ENCODE peak calls at places on chromosomes 5 and 9, in four cellular contexts. A is left ventricle myocardium inferior, X is K562, E is neural progenitor cell. S is an unnamed sample.

GRCh38 chr9:110156902-110157301 is 51.1 kb downstream of the C9orf152 start:
- DNase-seq in A (no peak), X (no peak), E (no peak), S (peak; percentile 88)

GRCh38 chr5:6365142-6365976 is 13.0 kb downstream of the MED10 start:
- DNase-seq in A (no peak), X (no peak), E (no peak), S (no peak)

GRCh38 chr5:158080112-158080511 is 221.2 kb upstream of the CLINT1 start:
- DNase-seq in A (no peak), X (no peak), E (peak; percentile 4), S (no peak)

GRCh38 chr9:107190031-107190935 is 92.8 kb upstream of the RAD23B start:
- DNase-seq in A (no peak), X (no peak), E (no peak), S (no peak)

GRCh38 chr9:135864447-135865049 is 42.8 kb downstream of the CAMSAP1 start:
- DNase-seq in A (peak; percentile 68), X (peak; percentile 73), E (peak; percentile 68), S (peak; percentile 65)

GRCh38 chr5:149133795-149134777 is 7.2 kb upstream of the ABLIM3 start:
- DNase-seq in A (peak; percentile 60), X (peak; percentile 22), E (no peak), S (no peak)

GRCh38 chr5:172680921-172681320 is 39.9 kb downstream of the NEURL1B start:
- DNase-seq in A (no peak), X (no peak), E (no peak), S (no peak)

GRCh38 chr9:87292449-87293191 is 205.0 kb upstream of the DAPK1 start:
- DNase-seq in A (no peak), X (no peak), E (no peak), S (no peak)

GRCh38 chr5:52989025-52989780 is at the start of gene ITGA2:
- DNase-seq in A (peak; percentile 44), X (peak; percentile 47), E (peak; percentile 69), S (peak; percentile 51)

GRCh38 chr5:40082313-40082712 is 597.4 kb upstream of the PTGER4 start:
- DNase-seq in A (no peak), X (no peak), E (no peak), S (no peak)

GRCh38 chr5:101728933-101729332 is 567.2 kb downstream of the SLCO4C1 start:
- DNase-seq in A (no peak), X (no peak), E (peak; percentile 34), S (no peak)

GRCh38 chr9:127684576-127684975 is 22.2 kb upstream of the CFAP157 start:
- DNase-seq in A (no peak), X (no peak), E (no peak), S (no peak)

GRCh38 chr5:107486489-107486888 is 184.2 kb downstream of the EFNA5 start:
- DNase-seq in A (no peak), X (no peak), E (no peak), S (peak; percentile 63)

GRCh38 chr5:1103505-1104326 is 8.1 kb downstream of the SLC12A7 start:
- DNase-seq in A (peak; percentile 88), X (peak; percentile 53), E (no peak), S (no peak)

GRCh38 chr5:42555797-42556196 is 132.6 kb downstream of the GHR start:
- DNase-seq in A (no peak), X (no peak), E (no peak), S (no peak)

GRCh38 chr9:127130661-127131538 is 8.5 kb upstream of the ANGPTL2 start:
- DNase-seq in A (peak; percentile 56), X (no peak), E (no peak), S (no peak)

GRCh38 chr5:31921852-31922305 is 252.2 kb downstream of the GOLPH3 start:
- DNase-seq in A (no peak), X (no peak), E (peak; percentile 49), S (no peak)

GRCh38 chr5:154493274-154493673 is 15.2 kb upstream of the HAND1 start:
- DNase-seq in A (no peak), X (no peak), E (peak; percentile 22), S (no peak)

GRCh38 chr9:101737705-101738565 is 512 bp downstream of the GRIN3A start:
- DNase-seq in A (peak; percentile 12), X (no peak), E (peak; percentile 77), S (no peak)

GRCh38 chr5:44860267-44860666 is 51.5 kb downstream of the MRPS30 start:
- DNase-seq in A (no peak), X (no peak), E (no peak), S (no peak)

GRCh38 chr5:142697356-142697807 is 11.5 kb upstream of the FGF1 start:
- DNase-seq in A (peak; percentile 67), X (no peak), E (no peak), S (no peak)

GRCh38 chr9:95494416-95495371 is 22.1 kb downstream of the PTCH1 start:
- DNase-seq in A (no peak), X (no peak), E (peak; percentile 65), S (peak; percentile 18)

GRCh38 chr5:179191506-179192184 is 131.5 kb downstream of the ZNF354C start:
- DNase-seq in A (no peak), X (no peak), E (no peak), S (no peak)

GRCh38 chr9:137194909-137195308 is 5.6 kb downstream of the TPRN start:
- DNase-seq in A (no peak), X (no peak), E (no peak), S (no peak)

GRCh38 chr5:36957953-36958559 is 81.5 kb downstream of the NIPBL start:
- DNase-seq in A (no peak), X (no peak), E (no peak), S (no peak)

GRCh38 chr9:84781431-84781830 is 111.9 kb downstream of the NTRK2 start:
- DNase-seq in A (no peak), X (no peak), E (peak; percentile 38), S (peak; percentile 4)

GRCh38 chr5:57302164-57302563 is 128.3 kb downstream of the GPBP1 start:
- DNase-seq in A (no peak), X (no peak), E (no peak), S (peak; percentile 85)

GRCh38 chr5:38655691-38656090 is 99.2 kb upstream of the LIFR start:
- DNase-seq in A (no peak), X (no peak), E (peak; percentile 15), S (no peak)
- H3K4me1 ChIP-seq in A (peaks cover 18% of the 10 kb centered on the region), X (peaks cover 3% of the 10 kb centered on the region), E (peaks cover 3% of the 10 kb centered on the region), S (no peaks in the 10 kb centered on the region)

DNA sequence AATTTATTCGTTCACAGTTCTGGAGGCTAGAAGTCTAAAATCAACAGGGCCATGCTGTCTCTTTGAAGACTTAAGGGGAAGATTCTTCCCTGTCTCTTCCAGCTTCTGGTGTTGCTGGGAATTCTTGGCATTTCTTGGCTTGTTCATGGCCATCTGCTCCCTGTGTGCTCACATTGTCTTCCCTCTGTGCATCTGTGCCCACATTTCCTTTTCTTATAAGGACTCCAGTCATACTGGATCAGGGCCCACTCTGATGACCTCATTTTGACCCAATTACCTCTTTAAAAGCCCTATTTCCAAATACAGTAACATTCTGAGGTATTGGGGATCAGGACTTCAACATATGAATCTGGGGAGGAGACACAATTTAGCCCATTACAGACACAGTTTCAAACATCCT is 220.7 kb downstream of the ESM1 start:
- DNase-seq in A (no peak), X (no peak), E (no peak), S (no peak)
- H3K4me1 ChIP-seq in A (peaks cover 14% of the 10 kb centered on the region), X (no peaks in the 10 kb centered on the region), E (no peaks in the 10 kb centered on the region), S (no peaks in the 10 kb centered on the region)

DNA sequence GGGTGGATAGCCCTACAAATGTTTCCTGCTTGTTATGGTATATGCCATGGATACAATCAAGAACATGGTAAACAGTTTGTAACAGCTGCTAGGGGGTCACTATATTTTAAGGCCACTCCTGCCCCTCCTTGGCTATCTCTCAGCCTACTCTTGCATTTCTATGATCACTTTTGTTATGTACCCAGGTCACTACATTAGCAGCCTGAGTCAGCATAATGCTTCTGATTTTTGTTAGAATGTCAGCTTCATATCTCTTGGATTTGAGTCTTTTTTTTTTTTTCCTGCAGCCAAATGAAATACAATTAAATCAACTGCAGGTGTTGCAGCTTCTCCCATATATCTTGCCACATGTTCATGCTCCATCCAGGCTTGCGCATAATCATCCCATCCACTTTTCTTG is 629.7 kb upstream of the GRAMD2B start:
- DNase-seq in A (no peak), X (no peak), E (no peak), S (no peak)
- H3K4me1 ChIP-seq in A (no peaks in the 10 kb centered on the region), X (no peaks in the 10 kb centered on the region), E (no peaks in the 10 kb centered on the region), S (no peaks in the 10 kb centered on the region)

GRCh38 chr5:124700333-124700732 is 46.1 kb downstream of the ZNF608 start:
- DNase-seq in A (no peak), X (no peak), E (no peak), S (no peak)

GRCh38 chr5:124696898-124697297 is 49.5 kb downstream of the ZNF608 start:
- DNase-seq in A (no peak), X (no peak), E (no peak), S (no peak)

GRCh38 chr5:124697912-124698690 is 48.3 kb downstream of the ZNF608 start:
- DNase-seq in A (peak; percentile 23), X (no peak), E (peak; percentile 39), S (no peak)

GRCh38 chr5:124698774-124699173 is 47.7 kb downstream of the ZNF608 start:
- DNase-seq in A (no peak), X (no peak), E (no peak), S (no peak)

DNA sequence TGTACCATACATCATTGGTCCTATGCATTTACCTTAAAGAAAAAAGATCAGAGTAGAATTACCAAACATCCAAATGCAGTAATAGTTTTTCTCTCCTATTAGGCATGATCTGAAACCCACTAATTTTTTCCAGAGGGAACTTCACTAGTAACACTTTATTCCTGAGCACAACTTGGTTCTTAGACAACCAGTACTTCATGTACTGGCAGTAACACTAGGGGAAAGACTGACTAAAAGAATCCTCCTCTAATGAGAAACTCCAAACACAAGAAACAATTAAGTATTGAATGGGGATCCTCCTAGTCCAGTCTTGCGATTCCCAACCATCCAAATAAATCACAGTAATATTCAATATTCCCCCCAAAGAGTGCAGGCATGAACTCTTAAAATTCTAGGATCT is 49.0 kb downstream of the ZNF608 start:
- DNase-seq in A (no peak), X (no peak), E (no peak), S (no peak)
- H3K4me1 ChIP-seq in A (peaks cover 47% of the 10 kb centered on the region), X (no peaks in the 10 kb centered on the region), E (peaks cover 55% of the 10 kb centered on the region), S (peaks cover 7% of the 10 kb centered on the region)

GRCh38 chr5:127872494-127872893 is 169.3 kb downstream of the CCDC192 start:
- DNase-seq in A (no peak), X (no peak), E (no peak), S (no peak)
- H3K4me1 ChIP-seq in A (peaks cover 46% of the 10 kb centered on the region), X (no peaks in the 10 kb centered on the region), E (no peaks in the 10 kb centered on the region), S (no peaks in the 10 kb centered on the region)

DNA sequence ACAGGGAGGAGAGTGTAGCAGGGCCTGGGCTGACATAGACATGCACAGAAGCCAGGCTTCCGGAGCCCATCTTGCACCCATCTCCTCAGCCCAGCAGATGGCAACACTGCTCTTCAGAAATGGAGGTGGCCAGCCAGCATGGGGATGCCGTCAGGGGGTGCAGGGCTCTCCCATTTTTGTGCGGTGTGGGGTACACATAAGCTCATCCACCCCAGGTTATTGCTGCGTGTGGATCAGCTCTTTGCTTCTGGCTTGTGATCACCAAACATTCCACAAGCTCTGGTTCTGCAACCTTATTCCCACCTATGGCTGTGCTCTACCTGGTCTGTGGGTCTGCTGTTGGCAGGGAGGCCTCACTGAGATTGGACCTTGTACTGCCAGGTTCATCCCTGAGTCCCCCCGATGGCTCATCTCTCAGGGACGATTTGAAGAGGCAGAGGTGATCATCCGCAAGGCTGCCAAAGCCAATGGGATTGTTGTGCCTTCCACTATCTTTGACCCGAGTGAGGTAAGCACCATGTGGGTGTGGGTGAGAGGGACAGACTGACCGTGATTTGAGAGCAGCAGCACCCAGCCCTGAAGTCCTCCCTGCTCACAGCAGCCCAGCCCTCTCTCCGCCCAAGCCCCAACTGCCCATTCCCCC is 17.3 kb downstream of the SLC22A5 start:
- DNase-seq in A (peak; percentile 71), X (peak; percentile 62), E (peak; percentile 70), S (peak; percentile 83)
- H3K4me1 ChIP-seq in A (peaks cover 68% of the 10 kb centered on the region), X (peaks cover 10% of the 10 kb centered on the region), E (no peaks in the 10 kb centered on the region), S (peaks cover 29% of the 10 kb centered on the region)

S was measured in DND-41.